ENCODE peak calls at places on chromosomes 6 and 20, in ten cellular contexts. R is neural progenitor cell; M is upper lobe of right lung; O is naive thymus-derived CD4-positive, alpha-beta T cell; W is mammary epithelial cell; X is H9; E is breast epithelium; U is CD4-positive, CD25-positive, alpha-beta regulatory T cell; H is MM.1S; K is hepatocyte. T is an unnamed sample. For H3K27me3, the result is how much of the 10 kb centered on the place peaks cover.

GRCh38 chr6:108105584-108105983 is 31.0 kb upstream of the OSTM1 start:
- DNase-seq in R (no peak), M (no peak), O (no peak), W (no peak), X (no peak), E (no peak), U (no peak), H (no peak), K (no peak), T (no peak)

GRCh38 chr20:53827996-53828672 is 234.5 kb upstream of the ZNF217 start:
- DNase-seq in R (no peak), M (no peak), O (no peak), W (peak), X (no peak), E (no peak), U (no peak), H (no peak), K (peak), T (no peak)

GRCh38 chr20:63658749-63659187 is 656 bp downstream of the RTEL1 start:
- DNase-seq in R (no peak), M (peak), O (no peak), W (no peak), X (no peak), E (no peak), U (no peak), H (no peak), K (no peak), T (no peak)

GRCh38 chr6:5132741-5133140 is 47.6 kb downstream of the PPP1R3G start:
- DNase-seq in R (peak), M (no peak), O (no peak), W (no peak), X (peak), E (peak), U (no peak), H (no peak), K (peak), T (no peak)

GRCh38 chr6:41046084-41046483 is 3.8 kb downstream of the TSPO2 start:
- DNase-seq in R (no peak), M (no peak), O (no peak), W (no peak), X (no peak), E (no peak), U (no peak), H (no peak), K (no peak), T (no peak)

GRCh38 chr6:14476793-14477531 is 359.4 kb downstream of the CD83 start:
- DNase-seq in R (no peak), M (no peak), O (no peak), W (no peak), X (no peak), E (peak), U (no peak), H (no peak), K (peak), T (no peak)

GRCh38 chr20:57768519-57768918 is 58.7 kb upstream of the PMEPA1 start:
- DNase-seq in R (no peak), M (no peak), O (no peak), W (no peak), X (no peak), E (no peak), U (no peak), H (no peak), K (no peak), T (no peak)

GRCh38 chr20:59696476-59696875 is 92.1 kb downstream of the PHACTR3 start:
- DNase-seq in R (no peak), M (no peak), O (no peak), W (no peak), X (no peak), E (no peak), U (no peak), H (no peak), K (no peak), T (no peak)

GRCh38 chr20:58091810-58092209 is 136.6 kb downstream of the ANKRD60 start:
- DNase-seq in R (no peak), M (no peak), O (no peak), W (no peak), X (no peak), E (no peak), U (no peak), H (no peak), K (no peak), T (no peak)

DNA sequence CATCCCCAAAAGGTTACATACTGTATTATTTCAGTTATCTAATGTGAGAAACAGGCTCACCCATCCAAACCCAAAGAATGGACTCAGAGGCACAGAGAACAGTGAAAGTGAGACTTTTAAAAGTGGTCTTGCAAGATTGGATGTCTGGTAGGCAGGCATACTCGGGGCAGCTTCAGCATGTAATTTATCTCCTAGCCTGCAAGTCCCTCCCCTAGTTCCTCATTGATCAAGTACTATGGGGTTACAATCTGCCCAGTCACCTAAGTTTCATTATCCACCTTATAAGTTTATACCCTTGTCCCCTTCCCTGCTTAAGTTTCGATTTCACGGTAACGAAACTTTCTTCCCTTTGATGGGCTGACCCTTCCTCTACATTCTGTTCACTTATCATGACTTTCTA is 20.8 kb upstream of the ZNF451 start:
- DNase-seq in R (no peak), M (no peak), O (no peak), W (no peak), X (no peak), E (no peak), U (no peak), H (no peak), K (no peak), T (no peak)
- H3K27ac ChIP-seq in R (no peak), M (no peak), O (no peak), W (no peak), X (no peak), E (no peak), U (no peak), H (no peak), K (no peak), T (no peak)

GRCh38 chr6:147944122-147944521 is 398.5 kb upstream of the SASH1 start:
- DNase-seq in R (no peak), M (no peak), O (no peak), W (no peak), X (peak), E (no peak), U (no peak), H (no peak), K (no peak), T (no peak)
- H3K27me3 ChIP-seq in R (under half), M (under half), O (under half), W (under half), X (under half), E (under half), U (under half), H (under half), K (under half), T (under half)

GRCh38 chr6:18047406-18047805 is 60.0 kb upstream of the KIF13A start:
- DNase-seq in R (no peak), M (no peak), O (no peak), W (peak), X (no peak), E (no peak), U (no peak), H (no peak), K (no peak), T (no peak)
- H3K27ac ChIP-seq in R (no peak), M (no peak), O (no peak), W (peak), X (no peak), E (peak), U (no peak), H (no peak), K (no peak), T (no peak)

GRCh38 chr6:170420264-170420663 is 113.7 kb downstream of the FAM120B start:
- DNase-seq in R (no peak), M (no peak), O (no peak), W (no peak), X (no peak), E (no peak), U (no peak), H (no peak), K (no peak), T (no peak)

GRCh38 chr6:170423030-170423429 is 116.5 kb downstream of the FAM120B start:
- DNase-seq in R (peak), M (no peak), O (no peak), W (no peak), X (peak), E (no peak), U (no peak), H (no peak), K (no peak), T (no peak)

GRCh38 chr6:170420791-170421776 is 114.5 kb downstream of the FAM120B start:
- DNase-seq in R (no peak), M (no peak), O (no peak), W (no peak), X (no peak), E (no peak), U (no peak), H (no peak), K (no peak), T (no peak)

GRCh38 chr6:170423814-170424633 is 117.5 kb downstream of the FAM120B start:
- DNase-seq in R (no peak), M (no peak), O (no peak), W (no peak), X (no peak), E (no peak), U (no peak), H (no peak), K (no peak), T (no peak)

GRCh38 chr6:170421921-170422320 is 115.4 kb downstream of the FAM120B start:
- DNase-seq in R (no peak), M (no peak), O (no peak), W (no peak), X (no peak), E (no peak), U (no peak), H (no peak), K (no peak), T (no peak)
- H3K27me3 ChIP-seq in R (under half), M (under half), O (under half), W (under half), X (under half), E (under half), U (under half), H (under half), K (under half), T (under half)

GRCh38 chr20:32685541-32686529 is 12.1 kb upstream of the C20orf203 start:
- DNase-seq in R (peak), M (no peak), O (no peak), W (no peak), X (no peak), E (no peak), U (no peak), H (no peak), K (peak), T (no peak)
- H3K27ac ChIP-seq in R (peak), M (no peak), O (no peak), W (no peak), X (no peak), E (peak), U (no peak), H (no peak), K (peak), T (no peak)

GRCh38 chr6:125197795-125198269 is 44.3 kb downstream of the TPD52L1 start:
- DNase-seq in R (no peak), M (peak), O (no peak), W (peak), X (no peak), E (peak), U (no peak), H (no peak), K (peak), T (no peak)
- H3K27me3 ChIP-seq in R (under half), M (under half), O (under half), W (under half), X (under half), E (under half), U (under half), H (under half), K (under half), T (under half)

GRCh38 chr6:44249082-44249748 is 2.3 kb downstream of the HSP90AB1 start:
- DNase-seq in R (no peak), M (no peak), O (no peak), W (no peak), X (no peak), E (no peak), U (no peak), H (no peak), K (no peak), T (no peak)
- H3K27ac ChIP-seq in R (peak), M (no peak), O (peak), W (no peak), X (no peak), E (peak), U (peak), H (peak), K (peak), T (peak)

GRCh38 chr6:90295854-90296345 is 743 bp downstream of the BACH2 start:
- DNase-seq in R (peak), M (peak), O (peak), W (peak), X (peak), E (peak), U (peak), H (peak), K (peak), T (peak)

GRCh38 chr6:90297866-90298381 is 1.3 kb upstream of the BACH2 start:
- DNase-seq in R (no peak), M (no peak), O (no peak), W (no peak), X (peak), E (no peak), U (no peak), H (no peak), K (no peak), T (no peak)

GRCh38 chr6:90296346-90297123 is at the start of gene BACH2:
- DNase-seq in R (peak), M (peak), O (peak), W (peak), X (peak), E (peak), U (peak), H (peak), K (peak), T (peak)

GRCh38 chr6:90297124-90297865 is 652 bp upstream of the BACH2 start:
- DNase-seq in R (peak), M (peak), O (no peak), W (no peak), X (peak), E (no peak), U (no peak), H (no peak), K (no peak), T (no peak)

GRCh38 chr6:90298459-90299053 is 1.9 kb upstream of the BACH2 start:
- DNase-seq in R (no peak), M (no peak), O (no peak), W (no peak), X (no peak), E (no peak), U (no peak), H (no peak), K (no peak), T (no peak)
- H3K27me3 ChIP-seq in R (under half), M (under half), O (under half), W (under half), X (under half), E (under half), U (under half), H (under half), K (under half), T (under half)

DNA sequence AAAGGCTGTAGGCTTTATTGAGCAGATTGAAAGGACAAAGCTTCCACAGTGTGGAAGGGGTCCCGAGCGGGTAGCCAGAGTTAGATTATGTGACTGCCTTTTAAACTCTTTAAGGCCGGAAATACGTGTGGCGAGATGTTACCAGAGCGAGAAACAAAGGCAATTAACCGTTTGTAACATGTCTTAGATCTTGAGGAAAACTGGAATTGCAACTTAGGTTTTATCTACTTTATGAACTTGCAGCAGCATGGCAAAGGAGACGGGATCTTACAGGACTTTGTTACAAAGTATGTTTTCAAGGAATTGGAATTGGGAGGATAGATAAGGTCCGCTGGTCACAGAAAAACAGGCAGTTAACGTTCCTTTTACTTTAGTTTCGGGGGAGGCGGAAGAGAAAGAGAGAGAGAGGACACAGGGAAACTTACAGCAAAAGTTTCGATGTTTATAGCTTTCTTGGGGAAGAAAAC is 594.7 kb upstream of the ADGRB3 start:
- DNase-seq in R (peak), M (no peak), O (no peak), W (no peak), X (peak), E (no peak), U (no peak), H (no peak), K (no peak), T (no peak)
- H3K27ac ChIP-seq in R (no peak), M (no peak), O (no peak), W (no peak), X (peak), E (no peak), U (no peak), H (no peak), K (no peak), T (no peak)

T was measured in CD4-positive, alpha-beta memory T cell.